ENCODE peak calls at places on chromosomes 6 and 20, in ten cellular contexts. B is T1000; I is HepG2; E is activated T-helper 2 cell treated with anti-CD3 and anti-CD28 coated beads, Interferon-gamma antibody, Interleukin-2, Interleukin-4, amounts not matched to agents 10 μg/mL and 5 μg/mL and 100 μg/mL, durations not matched to agents 14 hours and 24 hours and 36 hours; F is uterus; K is effector CD4-positive, alpha-beta T cell; A is K562; G is activated naive CD4-positive, alpha-beta T cell; Z is stimulated activated CD8-positive, alpha-beta memory T cell treated with anti-CD3 and anti-CD28 coated beads, Interleukin-15, amount 100 ng/mL, for 1 hour; O is GM13976. H is an unnamed sample.
A peak's percentile ranks its signal among the peaks of the same experiment; 100 is the strongest.

GRCh38 chr6:87815449-87815848 is 113.4 kb upstream of the AKIRIN2 start:
- DNase-seq in I (no peak), Z (no peak), A (no peak), O (no peak), G (no peak), E (no peak), K (no peak), B (no peak), F (no peak), H (no peak)

GRCh38 chr6:14984454-14984853 is 261.4 kb upstream of the JARID2 start:
- DNase-seq in B (no peak), E (no peak), Z (no peak), G (no peak), I (peak; percentile 36), F (no peak), K (no peak), A (no peak), O (no peak), H (no peak)

GRCh38 chr20:10619427-10619826 is 54.4 kb downstream of the JAG1 start:
- DNase-seq in I (no peak), O (no peak), G (no peak), B (no peak), F (no peak), K (no peak), A (no peak), Z (no peak), E (no peak), H (no peak)

GRCh38 chr6:47631248-47632196 is 66.9 kb upstream of the ADGRF4 start:
- DNase-seq in G (no peak), O (peak; percentile 38), E (no peak), K (no peak), I (peak; percentile 66), B (no peak), F (no peak), A (peak; percentile 48), Z (no peak), H (peak; percentile 1)

GRCh38 chr20:34887023-34887422 is 10.6 kb downstream of the ACSS2 start:
- DNase-seq in B (no peak), E (no peak), I (no peak), A (no peak), G (no peak), K (no peak), Z (no peak), F (no peak), O (no peak), H (no peak)

GRCh38 chr20:61771805-61772350 is 293.8 kb downstream of the TAF4 start:
- DNase-seq in I (peak; percentile 91), E (no peak), G (no peak), Z (no peak), F (no peak), A (no peak), K (no peak), B (no peak), O (no peak), H (no peak)

GRCh38 chr6:30067460-30068139 is 602 bp downstream of the PPP1R11 start:
- DNase-seq in A (peak; percentile 79), I (no peak), Z (no peak), B (no peak), O (no peak), K (no peak), E (no peak), F (no peak), G (no peak), H (no peak)

GRCh38 chr6:158387036-158387435 is 74.8 kb downstream of the TULP4 start:
- DNase-seq in O (no peak), Z (no peak), B (no peak), G (no peak), E (no peak), I (peak; percentile 46), K (no peak), F (no peak), A (no peak), H (no peak)

GRCh38 chr6:76885861-76886301 is 577.4 kb downstream of the HTR1B start:
- DNase-seq in B (peak; percentile 3), G (no peak), O (no peak), F (no peak), K (no peak), A (no peak), Z (no peak), E (no peak), I (no peak), H (no peak)

H was measured in NCI-H1048.